ENCODE peak calls at places on chromosomes 6 and 20, in eight cellular contexts. A, U, R, H, O, J, X and G are unnamed samples. For H3K27me3, the result is how much of the 10 kb centered on the place peaks cover.

GRCh38 chr6:160051390-160051789 is 70.2 kb upstream of the SLC22A1 start:
- DNase-seq in A (no peak), U (no peak), R (no peak), H (no peak), O (no peak), J (no peak), X (no peak), G (no peak)

GRCh38 chr6:150270330-150271052 is 98.3 kb upstream of the IYD start:
- DNase-seq in A (no peak), U (no peak), R (no peak), H (no peak), O (no peak), J (peak), X (no peak), G (no peak)

GRCh38 chr6:37668251-37668650 is 29.4 kb downstream of the MDGA1 start:
- DNase-seq in A (no peak), U (no peak), R (no peak), H (peak), O (no peak), J (no peak), X (no peak), G (no peak)

GRCh38 chr20:32877507-32877906 is 18.8 kb downstream of the EFCAB8 start:
- DNase-seq in A (no peak), U (no peak), R (no peak), H (no peak), O (peak), J (no peak), X (no peak), G (no peak)

GRCh38 chr6:44856495-44856878 is 469.0 kb downstream of the CDC5L start:
- DNase-seq in A (no peak), U (no peak), R (no peak), H (no peak), O (no peak), J (no peak), X (no peak), G (no peak)

GRCh38 chr20:54017846-54018245 is 52.5 kb downstream of the BCAS1 start:
- DNase-seq in A (no peak), U (peak), R (no peak), H (no peak), O (no peak), J (no peak), X (no peak), G (no peak)

GRCh38 chr6:683742-684440 is 9.0 kb downstream of the EXOC2 start:
- DNase-seq in A (peak), U (no peak), R (no peak), H (no peak), O (no peak), J (no peak), X (peak), G (no peak)

GRCh38 chr6:116412270-116412669 is 41.5 kb downstream of the DSE start:
- DNase-seq in A (no peak), U (no peak), R (no peak), H (no peak), O (peak), J (no peak), X (no peak), G (no peak)

GRCh38 chr6:136782021-136782770 is 10.1 kb downstream of the MAP3K5 start:
- DNase-seq in A (no peak), U (no peak), R (no peak), H (no peak), O (no peak), J (no peak), X (no peak), G (no peak)

GRCh38 chr6:141848029-141848890 is 284.5 kb upstream of the GJE1 start:
- DNase-seq in A (peak), U (no peak), R (no peak), H (no peak), O (no peak), J (no peak), X (no peak), G (no peak)

GRCh38 chr20:61535956-61536355 is 283.9 kb downstream of the CDH4 start:
- DNase-seq in A (no peak), U (no peak), R (no peak), H (no peak), O (no peak), J (no peak), X (no peak), G (no peak)

DNA sequence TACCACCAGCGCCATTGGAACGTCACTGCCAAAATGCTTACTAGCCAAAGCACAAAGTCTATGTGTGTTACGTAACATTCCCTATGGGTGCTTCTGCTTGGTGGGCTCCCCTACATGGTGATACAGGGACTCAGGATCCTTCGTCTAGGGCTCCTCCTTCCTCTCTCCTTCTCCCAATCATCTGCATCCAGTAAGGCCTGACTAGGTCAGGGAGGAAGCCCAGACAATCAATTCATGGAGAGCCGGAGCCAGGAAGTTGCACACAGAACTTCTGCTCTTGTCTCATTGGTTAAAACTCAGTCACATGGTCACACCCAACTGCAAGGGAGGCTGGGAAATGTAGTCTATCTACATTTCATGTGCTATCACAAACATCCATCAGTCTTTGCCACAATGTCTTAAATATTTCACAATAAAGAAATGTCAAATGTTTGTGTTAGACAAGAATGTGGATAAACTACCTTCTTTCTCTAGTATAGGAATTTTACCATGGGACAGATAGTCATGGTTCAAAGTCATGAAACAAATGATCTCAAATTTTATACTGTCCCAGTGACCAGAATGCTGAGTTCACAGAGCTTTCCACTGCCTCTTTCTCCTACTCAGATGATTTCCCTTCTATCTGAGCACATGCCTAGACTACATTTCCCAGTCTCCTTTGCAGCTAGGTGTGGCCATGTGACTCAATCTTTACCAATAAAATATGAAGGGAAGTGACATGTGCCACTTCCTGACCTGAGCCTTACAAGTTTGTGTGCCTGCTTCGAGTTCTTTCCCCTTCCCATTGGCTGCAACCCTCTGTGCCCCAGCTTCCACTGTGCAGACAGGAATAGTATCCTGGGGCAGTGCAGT is 9.3 kb upstream of the KCNK15 start:
- DNase-seq in A (peak), U (no peak), R (peak), H (peak), O (peak), J (no peak), X (no peak), G (peak)
- TF ChIP-seq EP300 in A (no peak), U (no peak), R (no peak), H (no peak), O (no peak), J (no peak), X (no peak), G (no peak)

DNA sequence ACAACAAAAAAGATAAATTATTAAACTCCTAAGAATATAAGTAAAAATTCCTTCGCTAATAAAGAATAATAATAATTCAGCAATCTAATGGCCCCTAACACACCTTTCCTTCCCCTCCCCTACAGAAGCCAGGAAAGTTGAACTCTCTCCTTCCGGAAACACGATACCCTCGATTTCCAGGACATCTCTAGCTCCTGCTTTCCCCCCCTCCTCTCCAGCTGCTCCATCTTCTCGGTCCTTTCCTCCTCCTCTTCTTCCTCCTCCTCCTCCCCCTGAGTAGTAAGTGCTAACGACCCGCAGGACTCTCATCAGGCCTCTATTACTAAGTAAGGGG is 603 bp downstream of the TASP1 start:
- DNase-seq in A (peak), U (no peak), R (no peak), H (peak), O (no peak), J (no peak), X (no peak), G (no peak)
- H3K27me3 ChIP-seq in A (under half), U (under half), R (under half), H (under half), O (under half), J (under half), X (under half), G (under half)

DNA sequence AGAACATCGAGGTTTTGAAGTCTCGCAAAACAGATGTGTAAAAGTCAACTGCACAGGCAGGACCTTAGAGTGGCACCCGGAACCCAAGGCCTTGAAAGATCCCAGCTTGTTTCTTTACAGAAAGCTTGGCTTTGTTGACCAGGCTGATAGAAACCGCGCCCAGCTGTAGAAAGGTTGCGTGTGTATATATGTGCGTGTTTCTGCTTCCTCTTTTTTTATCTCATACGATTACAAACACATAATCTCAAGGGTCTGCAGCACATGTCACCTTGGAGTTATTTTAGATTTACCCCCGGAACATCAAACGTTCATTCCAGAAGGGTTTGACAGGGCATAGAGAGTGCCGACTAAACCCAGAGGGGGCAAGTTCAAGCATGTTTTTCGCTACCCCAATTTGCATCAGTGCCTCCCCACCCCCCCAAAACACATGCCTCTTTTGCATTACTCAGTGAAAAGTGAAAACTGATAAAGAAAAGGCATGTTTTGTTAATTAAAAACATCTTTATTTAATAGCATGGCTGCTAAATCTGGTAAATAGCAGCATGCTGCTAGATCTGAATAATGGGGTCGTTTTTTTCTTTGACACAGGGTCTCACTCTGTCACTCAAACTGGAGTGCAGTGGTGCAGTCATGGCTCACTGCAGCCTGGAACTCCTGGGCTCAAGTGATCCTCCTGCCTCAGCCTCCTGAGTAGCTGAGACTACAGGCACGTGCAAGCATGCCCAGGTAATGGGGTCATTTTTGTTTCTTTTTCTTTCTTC is 33.2 kb upstream of the NCOA3 start:
- DNase-seq in A (peak), U (peak), R (no peak), H (no peak), O (no peak), J (no peak), X (peak), G (peak)
- TF ChIP-seq POLR2AphosphoS5 in A (no peak), U (no peak), R (no peak), H (no peak), O (no peak), J (no peak), X (no peak), G (peak)

GRCh38 chr6:75327807-75328206 is 43.2 kb upstream of the TMEM30A start:
- DNase-seq in A (no peak), U (no peak), R (no peak), H (no peak), O (no peak), J (no peak), X (no peak), G (no peak)

GRCh38 chr6:75331134-75331533 is 46.5 kb upstream of the TMEM30A start:
- DNase-seq in A (no peak), U (no peak), R (no peak), H (no peak), O (no peak), J (no peak), X (no peak), G (no peak)

GRCh38 chr6:75329703-75330102 is 45.1 kb upstream of the TMEM30A start:
- DNase-seq in A (no peak), U (no peak), R (no peak), H (no peak), O (no peak), J (no peak), X (no peak), G (no peak)

GRCh38 chr6:75326557-75327258 is 42.1 kb upstream of the TMEM30A start:
- DNase-seq in A (no peak), U (no peak), R (no peak), H (no peak), O (no peak), J (no peak), X (no peak), G (no peak)
- TF ChIP-seq EP300 in A (no peak), U (no peak), R (no peak), H (no peak), O (no peak), J (no peak), X (no peak), G (no peak)

DNA sequence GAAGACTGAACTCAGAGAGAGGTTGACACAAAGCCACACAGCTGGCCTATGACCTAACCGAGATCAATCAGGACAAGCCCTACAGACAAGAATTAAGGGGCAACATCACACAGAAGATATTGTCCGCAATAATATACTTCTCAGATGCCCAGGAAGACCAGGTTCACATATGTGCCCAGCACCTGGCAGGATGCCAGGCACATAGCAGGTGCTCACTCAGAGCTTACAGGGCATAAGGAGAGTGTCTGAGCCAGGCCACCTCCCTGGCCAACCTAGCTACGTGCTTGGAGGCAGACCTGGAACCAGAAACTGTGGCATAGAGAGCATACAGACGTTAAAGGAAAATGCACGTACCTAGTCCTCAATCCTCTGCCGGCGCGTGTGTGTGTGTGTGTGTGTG is 87.0 kb upstream of the LRFN2 start:
- DNase-seq in A (no peak), U (no peak), R (no peak), H (no peak), O (no peak), J (no peak), X (peak), G (no peak)
- H3K27me3 ChIP-seq in A (under half), U (under half), R (under half), H (under half), O (under half), J (under half), X (under half), G (under half)

GRCh38 chr6:14757414-14757813 is 488.5 kb upstream of the JARID2 start:
- DNase-seq in A (no peak), U (no peak), R (no peak), H (no peak), O (no peak), J (no peak), X (no peak), G (no peak)

GRCh38 chr6:14758421-14759043 is 487.3 kb upstream of the JARID2 start:
- DNase-seq in A (no peak), U (no peak), R (peak), H (no peak), O (no peak), J (no peak), X (no peak), G (peak)

GRCh38 chr6:14754636-14755513 is 491.0 kb upstream of the JARID2 start:
- DNase-seq in A (no peak), U (no peak), R (no peak), H (no peak), O (no peak), J (no peak), X (no peak), G (no peak)

GRCh38 chr6:14756370-14756769 is 489.5 kb upstream of the JARID2 start:
- DNase-seq in A (no peak), U (no peak), R (no peak), H (no peak), O (no peak), J (no peak), X (no peak), G (no peak)

DNA sequence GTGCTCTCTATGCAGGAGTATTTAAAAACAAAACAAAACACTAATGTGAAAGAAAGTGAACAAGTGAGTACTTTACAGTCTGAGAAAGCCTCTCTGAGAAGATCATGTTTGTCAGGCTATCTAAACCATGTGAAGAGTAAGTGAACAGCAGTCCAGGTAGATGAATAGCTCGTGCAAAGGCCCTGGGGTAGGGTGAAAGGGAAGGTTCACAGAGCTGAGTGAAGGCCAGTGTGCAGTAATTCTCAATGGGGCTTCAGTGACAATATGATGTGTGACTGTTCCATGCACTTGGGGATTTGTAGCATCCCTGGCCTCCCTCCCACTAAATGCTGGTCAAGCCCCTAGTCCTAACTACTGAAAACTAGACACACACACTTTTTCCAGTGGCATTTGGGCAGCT is 488.9 kb upstream of the JARID2 start:
- DNase-seq in A (no peak), U (no peak), R (no peak), H (no peak), O (no peak), J (no peak), X (no peak), G (no peak)
- TF ChIP-seq POLR2AphosphoS5 in A (no peak), U (no peak), R (no peak), H (no peak), O (no peak), J (no peak), X (no peak), G (no peak)